ENCODE peak calls at places on chromosomes 4 and X, in four cellular contexts. I is NT2/D1, C is A549, P is suprapubic skin. M is an unnamed sample.

GRCh38 chr4:39232100-39232499 is 49.8 kb downstream of the WDR19 start:
- DNase-seq in I (no peak), C (no peak), P (no peak), M (no peak)

GRCh38 chrX:55335296-55335695 is 70.6 kb upstream of the PAGE3 start:
- DNase-seq in I (no peak), C (no peak), P (no peak), M (no peak)

GRCh38 chr4:177177446-177178160 is 132.1 kb upstream of the NEIL3 start:
- DNase-seq in I (no peak), C (no peak), P (no peak), M (no peak)

GRCh38 chr4:127124919-127125318 is 507.8 kb upstream of the INTU start:
- DNase-seq in I (peak; percentile 3), C (no peak), P (no peak), M (no peak)

GRCh38 chrX:72107320-72107719 is 24.4 kb downstream of the RTL5 start:
- DNase-seq in I (no peak), C (no peak), P (no peak), M (no peak)

GRCh38 chrX:11792461-11793421 is 34.7 kb downstream of the MSL3 start:
- DNase-seq in I (no peak), C (no peak), P (no peak), M (no peak)

GRCh38 chr4:71062436-71062835 is 69.0 kb downstream of the DCK start:
- DNase-seq in I (no peak), C (no peak), P (no peak), M (no peak)

GRCh38 chrX:134544614-134545255 is 84.8 kb downstream of the HPRT1 start:
- DNase-seq in I (no peak), C (no peak), P (no peak), M (no peak)

GRCh38 chr4:148007303-148007702 is 275.4 kb downstream of the ARHGAP10 start:
- DNase-seq in I (no peak), C (peak; percentile 66), P (no peak), M (no peak)

GRCh38 chrX:120358687-120359086 is 3.2 kb upstream of the ATP1B4 start:
- DNase-seq in I (no peak), C (no peak), P (no peak), M (no peak)

GRCh38 chrX:102930990-102931756 is 5.9 kb upstream of the RAB40AL start:
- DNase-seq in I (no peak), C (no peak), P (no peak), M (no peak)

GRCh38 chrX:30653415-30654131 is at the start of gene GK:
- DNase-seq in I (no peak), C (no peak), P (no peak), M (no peak)

GRCh38 chrX:136030357-136031225 is 45.4 kb downstream of the SLC9A6 start:
- DNase-seq in I (no peak), C (no peak), P (peak; percentile 76), M (peak; percentile 88)

GRCh38 chr4:88422403-88422802 is 34.5 kb upstream of the HERC5 start:
- DNase-seq in I (no peak), C (no peak), P (no peak), M (no peak)

GRCh38 chr4:98446499-98447375 is 185.6 kb downstream of the RAP1GDS1 start:
- DNase-seq in I (no peak), C (no peak), P (no peak), M (no peak)

GRCh38 chr4:13994016-13994415 is 366.5 kb upstream of the BOD1L1 start:
- DNase-seq in I (no peak), C (no peak), P (no peak), M (no peak)
- H3K9me3 ChIP-seq in I (no peaks in the 10 kb centered on the region), C (peaks cover 9% of the 10 kb centered on the region), P (no peaks in the 10 kb centered on the region), M (no peaks in the 10 kb centered on the region)

GRCh38 chrX:994780-995179 is 217.7 kb downstream of the CRLF2 start:
- DNase-seq in I (no peak), C (no peak), P (no peak), M (no peak)

GRCh38 chrX:1002611-1003010 is 209.8 kb downstream of the CRLF2 start:
- DNase-seq in I (no peak), C (no peak), P (peak; percentile 71), M (peak; percentile 41)

GRCh38 chrX:997631-998137 is 214.8 kb downstream of the CRLF2 start:
- DNase-seq in I (peak; percentile 75), C (no peak), P (peak; percentile 45), M (no peak)
- H3K9me3 ChIP-seq in I (peaks cover 11% of the 10 kb centered on the region), C (peaks cover 5% of the 10 kb centered on the region), P (peaks cover 5% of the 10 kb centered on the region), M (no peaks in the 10 kb centered on the region)

GRCh38 chrX:153526040-153526439 is 8.6 kb downstream of the ATP2B3 start:
- DNase-seq in I (no peak), C (no peak), P (no peak), M (no peak)
- H3K9me3 ChIP-seq in I (no peaks in the 10 kb centered on the region), C (no peaks in the 10 kb centered on the region), P (no peaks in the 10 kb centered on the region), M (no peaks in the 10 kb centered on the region)

DNA sequence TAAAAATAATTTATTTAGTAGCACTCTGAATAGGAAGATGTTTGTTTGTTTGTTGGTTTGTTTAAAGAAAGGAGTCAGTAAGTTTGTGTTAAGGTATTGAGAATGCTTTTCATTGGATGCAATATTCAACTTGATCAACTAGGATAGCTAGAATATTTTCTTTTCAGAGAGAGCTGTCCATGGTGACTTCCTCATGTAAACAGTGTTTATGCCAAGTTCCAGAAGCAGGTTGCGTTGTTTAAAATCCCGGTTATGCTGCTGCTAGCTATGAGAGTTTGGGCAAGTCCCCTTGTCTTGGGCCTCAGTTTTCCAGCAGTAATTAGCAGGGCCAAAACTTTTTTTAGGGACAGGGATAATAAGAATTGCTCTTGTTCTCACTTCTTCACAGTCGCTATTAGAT is 876.2 kb upstream of the HS3ST1 start:
- DNase-seq in I (no peak), C (no peak), P (no peak), M (no peak)
- H3K9me3 ChIP-seq in I (no peaks in the 10 kb centered on the region), C (no peaks in the 10 kb centered on the region), P (no peaks in the 10 kb centered on the region), M (no peaks in the 10 kb centered on the region)

M was measured in ascending aorta.